ENCODE peak calls at places on chromosome X, in seven cellular contexts. One of them, this sample, is unnamed.

GRCh38 chrX:103442536-103442901 is 66.2 kb downstream of the BEX3 start:
- DNase-seq in choroid plexus epithelial cell: peak; percentile 85
- DNase-seq in lower leg skin: no peak
- DNase-seq in prostate gland: no peak
- DNase-seq in astrocyte: peak; percentile 69
- DNase-seq in cardiac fibroblast: peak; percentile 84
- DNase-seq in AG04449: no peak
- DNase-seq in this sample: peak; percentile 73

GRCh38 chrX:3175659-3176438 is 134.6 kb downstream of the ARSF start:
- DNase-seq in choroid plexus epithelial cell: peak; percentile 66
- DNase-seq in lower leg skin: no peak
- DNase-seq in prostate gland: no peak
- DNase-seq in astrocyte: peak; percentile 56
- DNase-seq in cardiac fibroblast: peak; percentile 45
- DNase-seq in AG04449: no peak
- DNase-seq in this sample: peak; percentile 42

GRCh38 chrX:78321809-78322208 is 5.6 kb downstream of the CYSLTR1 start:
- DNase-seq in choroid plexus epithelial cell: no peak
- DNase-seq in lower leg skin: no peak
- DNase-seq in prostate gland: peak; percentile 58
- DNase-seq in astrocyte: no peak
- DNase-seq in cardiac fibroblast: no peak
- DNase-seq in AG04449: no peak
- DNase-seq in this sample: no peak

GRCh38 chrX:7149421-7149820 is 1.5 kb upstream of the PUDP start:
- DNase-seq in choroid plexus epithelial cell: no peak
- DNase-seq in lower leg skin: no peak
- DNase-seq in prostate gland: no peak
- DNase-seq in astrocyte: no peak
- DNase-seq in cardiac fibroblast: no peak
- DNase-seq in AG04449: no peak
- DNase-seq in this sample: no peak

GRCh38 chrX:33970028-33970932 is 161.8 kb downstream of the FAM47A start:
- DNase-seq in choroid plexus epithelial cell: no peak
- DNase-seq in lower leg skin: no peak
- DNase-seq in prostate gland: no peak
- DNase-seq in astrocyte: no peak
- DNase-seq in cardiac fibroblast: no peak
- DNase-seq in AG04449: no peak
- DNase-seq in this sample: no peak

GRCh38 chrX:115972717-115973116 is 197.8 kb upstream of the AGTR2 start:
- DNase-seq in choroid plexus epithelial cell: peak; percentile 2
- DNase-seq in lower leg skin: no peak
- DNase-seq in prostate gland: no peak
- DNase-seq in astrocyte: no peak
- DNase-seq in cardiac fibroblast: peak; percentile 10
- DNase-seq in AG04449: no peak
- DNase-seq in this sample: peak; percentile 15

GRCh38 chrX:123993326-123993725 is 31.8 kb downstream of the STAG2 start:
- DNase-seq in choroid plexus epithelial cell: peak; percentile 63
- DNase-seq in lower leg skin: no peak
- DNase-seq in prostate gland: no peak
- DNase-seq in astrocyte: peak; percentile 80
- DNase-seq in cardiac fibroblast: peak; percentile 86
- DNase-seq in AG04449: peak; percentile 42
- DNase-seq in this sample: peak; percentile 63

GRCh38 chrX:123704781-123705180 is 28.1 kb downstream of the THOC2 start:
- DNase-seq in choroid plexus epithelial cell: no peak
- DNase-seq in lower leg skin: no peak
- DNase-seq in prostate gland: no peak
- DNase-seq in astrocyte: no peak
- DNase-seq in cardiac fibroblast: no peak
- DNase-seq in AG04449: no peak
- DNase-seq in this sample: no peak

GRCh38 chrX:70434352-70434866 is 10.2 kb upstream of the DLG3 start:
- DNase-seq in choroid plexus epithelial cell: peak; percentile 78
- DNase-seq in lower leg skin: peak; percentile 96
- DNase-seq in prostate gland: peak; percentile 82
- DNase-seq in astrocyte: peak; percentile 58
- DNase-seq in cardiac fibroblast: peak; percentile 76
- DNase-seq in AG04449: no peak
- DNase-seq in this sample: peak; percentile 73

GRCh38 chrX:118655561-118656246 is 71.7 kb upstream of the IL13RA1 start:
- DNase-seq in choroid plexus epithelial cell: peak; percentile 45
- DNase-seq in lower leg skin: no peak
- DNase-seq in prostate gland: no peak
- DNase-seq in astrocyte: peak; percentile 49
- DNase-seq in cardiac fibroblast: peak; percentile 60
- DNase-seq in AG04449: no peak
- DNase-seq in this sample: peak; percentile 13

GRCh38 chrX:47798861-47799260 is 37.8 kb upstream of the ZNF81 start:
- DNase-seq in choroid plexus epithelial cell: no peak
- DNase-seq in lower leg skin: no peak
- DNase-seq in prostate gland: no peak
- DNase-seq in astrocyte: no peak
- DNase-seq in cardiac fibroblast: no peak
- DNase-seq in AG04449: no peak
- DNase-seq in this sample: no peak

GRCh38 chrX:74389016-74389415 is 32.3 kb upstream of the SLC16A2 start:
- DNase-seq in choroid plexus epithelial cell: no peak
- DNase-seq in lower leg skin: no peak
- DNase-seq in prostate gland: no peak
- DNase-seq in astrocyte: peak; percentile 0
- DNase-seq in cardiac fibroblast: no peak
- DNase-seq in AG04449: no peak
- DNase-seq in this sample: no peak

GRCh38 chrX:42290608-42291007 is 367.3 kb upstream of the CASK start:
- DNase-seq in choroid plexus epithelial cell: peak; percentile 16
- DNase-seq in lower leg skin: no peak
- DNase-seq in prostate gland: no peak
- DNase-seq in astrocyte: no peak
- DNase-seq in cardiac fibroblast: peak; percentile 10
- DNase-seq in AG04449: no peak
- DNase-seq in this sample: peak; percentile 4

GRCh38 chrX:139560221-139560620 is 29.7 kb downstream of the F9 start:
- DNase-seq in choroid plexus epithelial cell: no peak
- DNase-seq in lower leg skin: no peak
- DNase-seq in prostate gland: no peak
- DNase-seq in astrocyte: peak; percentile 53
- DNase-seq in cardiac fibroblast: peak; percentile 10
- DNase-seq in AG04449: no peak
- DNase-seq in this sample: peak; percentile 2

GRCh38 chrX:96204928-96205327 is 479.7 kb upstream of the DIAPH2 start:
- DNase-seq in choroid plexus epithelial cell: no peak
- DNase-seq in lower leg skin: no peak
- DNase-seq in prostate gland: no peak
- DNase-seq in astrocyte: no peak
- DNase-seq in cardiac fibroblast: no peak
- DNase-seq in AG04449: no peak
- DNase-seq in this sample: no peak

GRCh38 chrX:40207626-40208025 is 109.9 kb upstream of the BCOR start:
- DNase-seq in choroid plexus epithelial cell: no peak
- DNase-seq in lower leg skin: no peak
- DNase-seq in prostate gland: no peak
- DNase-seq in astrocyte: peak; percentile 33
- DNase-seq in cardiac fibroblast: peak; percentile 42
- DNase-seq in AG04449: no peak
- DNase-seq in this sample: peak; percentile 13

GRCh38 chrX:73214366-73215094 is at the start of gene NAP1L2:
- DNase-seq in choroid plexus epithelial cell: peak; percentile 9
- DNase-seq in lower leg skin: peak; percentile 84
- DNase-seq in prostate gland: peak; percentile 51
- DNase-seq in astrocyte: peak; percentile 42
- DNase-seq in cardiac fibroblast: peak; percentile 27
- DNase-seq in AG04449: no peak
- DNase-seq in this sample: peak; percentile 4

GRCh38 chrX:153416781-153417180 is 5.5 kb downstream of the ZFP92 start:
- DNase-seq in choroid plexus epithelial cell: no peak
- DNase-seq in lower leg skin: no peak
- DNase-seq in prostate gland: no peak
- DNase-seq in astrocyte: no peak
- DNase-seq in cardiac fibroblast: no peak
- DNase-seq in AG04449: no peak
- DNase-seq in this sample: no peak

GRCh38 chrX:97215166-97215565 is 331.5 kb downstream of the RPA4 start:
- DNase-seq in choroid plexus epithelial cell: no peak
- DNase-seq in lower leg skin: no peak
- DNase-seq in prostate gland: no peak
- DNase-seq in astrocyte: peak; percentile 16
- DNase-seq in cardiac fibroblast: peak; percentile 10
- DNase-seq in AG04449: peak; percentile 12
- DNase-seq in this sample: no peak

GRCh38 chrX:124127496-124127895 is 166.0 kb downstream of the STAG2 start:
- DNase-seq in choroid plexus epithelial cell: no peak
- DNase-seq in lower leg skin: no peak
- DNase-seq in prostate gland: no peak
- DNase-seq in astrocyte: no peak
- DNase-seq in cardiac fibroblast: no peak
- DNase-seq in AG04449: no peak
- DNase-seq in this sample: no peak

GRCh38 chrX:15664487-15665444 is at the start of gene CLTRN:
- DNase-seq in choroid plexus epithelial cell: no peak
- DNase-seq in lower leg skin: no peak
- DNase-seq in prostate gland: no peak
- DNase-seq in astrocyte: no peak
- DNase-seq in cardiac fibroblast: no peak
- DNase-seq in AG04449: no peak
- DNase-seq in this sample: no peak
- H3K4me3 ChIP-seq in choroid plexus epithelial cell: no peak within 1 kb of the TSS
- H3K4me3 ChIP-seq in lower leg skin: no peak within 1 kb of the TSS
- H3K4me3 ChIP-seq in prostate gland: no peak within 1 kb of the TSS
- H3K4me3 ChIP-seq in astrocyte: no peak within 1 kb of the TSS
- H3K4me3 ChIP-seq in cardiac fibroblast: no peak within 1 kb of the TSS
- H3K4me3 ChIP-seq in AG04449: no peak within 1 kb of the TSS
- H3K4me3 ChIP-seq in this sample: no peak within 1 kb of the TSS

DNA sequence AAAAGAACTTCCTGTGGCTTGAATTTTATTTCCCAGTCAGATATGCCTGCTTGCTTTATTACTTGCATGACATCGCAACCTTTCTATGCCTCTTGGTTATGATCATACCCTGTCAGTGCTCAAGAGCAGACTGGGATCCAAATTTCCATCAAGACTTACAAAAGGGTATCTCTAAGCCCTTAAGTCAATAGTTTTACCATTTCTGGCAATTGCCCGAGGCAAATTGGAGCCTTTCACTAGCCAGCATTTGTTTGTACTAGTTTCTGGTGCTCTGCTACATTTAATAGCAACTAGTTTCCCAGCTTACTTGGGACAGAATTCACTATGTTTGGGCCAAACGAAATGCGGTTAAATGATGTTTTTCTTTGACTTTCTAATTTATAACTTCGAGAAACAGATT is 73.2 kb upstream of the ITM2A start:
- DNase-seq in choroid plexus epithelial cell: no peak
- DNase-seq in lower leg skin: no peak
- DNase-seq in prostate gland: no peak
- DNase-seq in astrocyte: no peak
- DNase-seq in cardiac fibroblast: no peak
- DNase-seq in AG04449: no peak
- DNase-seq in this sample: no peak
- TF ChIP-seq CTCF in choroid plexus epithelial cell: no peak
- TF ChIP-seq CTCF in lower leg skin: no peak
- TF ChIP-seq CTCF in prostate gland: no peak
- TF ChIP-seq CTCF in astrocyte: no peak
- TF ChIP-seq CTCF in cardiac fibroblast: no peak
- TF ChIP-seq CTCF in AG04449: no peak
- TF ChIP-seq CTCF in this sample: no peak

DNA sequence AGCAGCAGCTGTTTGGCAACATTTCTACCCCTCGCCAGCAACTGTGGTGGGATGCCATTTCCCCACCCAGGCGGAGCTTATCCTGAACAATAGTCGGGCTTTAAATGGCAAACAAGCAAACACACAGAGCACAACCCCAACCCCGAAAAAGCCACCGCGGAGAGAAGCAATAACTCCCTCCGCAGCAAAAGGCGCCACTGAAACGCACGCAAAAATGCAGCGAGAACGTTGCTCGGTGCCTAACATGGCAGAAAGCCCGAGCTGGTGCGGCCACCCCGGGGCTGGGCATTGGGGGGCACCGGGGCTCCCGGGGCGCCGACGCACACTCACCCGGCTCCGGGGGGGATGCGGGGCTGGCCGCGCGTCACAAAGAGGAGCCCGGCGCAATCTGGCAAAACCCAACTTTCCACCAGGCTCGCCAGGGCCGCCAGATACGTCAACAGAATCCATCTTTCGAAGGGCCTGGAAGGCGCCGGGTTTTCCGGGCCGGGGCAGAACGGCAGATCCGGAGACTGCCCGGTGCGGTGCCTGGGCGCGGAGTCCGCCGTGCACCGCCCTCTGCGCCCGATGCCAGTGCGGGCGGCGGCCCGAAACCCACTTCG is 818 bp downstream of the RAI2 start:
- DNase-seq in choroid plexus epithelial cell: peak; percentile 2
- DNase-seq in lower leg skin: no peak
- DNase-seq in prostate gland: peak; percentile 4
- DNase-seq in astrocyte: no peak
- DNase-seq in cardiac fibroblast: no peak
- DNase-seq in AG04449: no peak
- DNase-seq in this sample: no peak
- H3K4me3 ChIP-seq in choroid plexus epithelial cell: peak overlapping the region; percentile 24
- H3K4me3 ChIP-seq in lower leg skin: peak overlapping the region; percentile 55
- H3K4me3 ChIP-seq in prostate gland: peak overlapping the region; percentile 44
- H3K4me3 ChIP-seq in astrocyte: peak overlapping the region; percentile 23
- H3K4me3 ChIP-seq in cardiac fibroblast: peak overlapping the region; percentile 26
- H3K4me3 ChIP-seq in AG04449: peak overlapping the region; percentile 18
- H3K4me3 ChIP-seq in this sample: no peak overlapping the region

DNA sequence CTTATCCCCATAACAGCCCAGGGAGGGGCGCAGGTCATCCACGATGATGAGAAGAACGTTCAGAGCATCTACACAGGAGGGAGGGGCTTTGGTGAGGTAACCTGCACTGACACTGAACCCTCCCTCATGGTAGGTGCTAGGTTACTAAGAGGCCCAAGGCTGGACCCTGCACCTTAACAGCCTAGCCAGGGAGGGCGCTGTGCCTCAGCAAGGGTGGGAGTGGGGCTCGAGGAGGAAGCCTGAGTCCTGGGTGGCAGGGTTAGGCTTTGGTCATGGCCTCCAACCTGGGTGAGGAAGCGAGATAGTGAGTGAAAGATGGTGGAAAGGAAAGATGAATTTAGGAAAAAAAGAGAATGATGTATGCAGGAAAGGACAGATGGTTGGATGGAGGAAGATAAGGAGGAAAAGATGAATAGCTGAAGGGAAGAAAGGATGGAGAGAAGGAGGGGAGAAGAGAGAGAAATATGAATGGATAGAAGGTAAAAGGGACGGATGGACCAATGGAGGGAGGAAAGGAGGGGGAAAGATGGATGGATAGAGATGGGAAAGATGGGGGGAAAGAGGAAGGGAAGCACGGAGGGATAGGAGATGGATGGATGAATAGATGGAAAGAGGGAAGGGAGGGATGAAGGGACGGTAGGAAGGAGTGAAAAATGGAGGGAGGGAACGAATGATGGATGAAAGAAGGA is 736 bp downstream of the IDS start:
- DNase-seq in choroid plexus epithelial cell: no peak
- DNase-seq in lower leg skin: peak; percentile 82
- DNase-seq in prostate gland: no peak
- DNase-seq in astrocyte: no peak
- DNase-seq in cardiac fibroblast: peak; percentile 16
- DNase-seq in AG04449: no peak
- DNase-seq in this sample: no peak
- TF ChIP-seq CTCF in choroid plexus epithelial cell: peak; percentile 41
- TF ChIP-seq CTCF in lower leg skin: no peak
- TF ChIP-seq CTCF in prostate gland: no peak
- TF ChIP-seq CTCF in astrocyte: no peak
- TF ChIP-seq CTCF in cardiac fibroblast: peak; percentile 15
- TF ChIP-seq CTCF in AG04449: peak; percentile 46
- TF ChIP-seq CTCF in this sample: no peak

GRCh38 chrX:155632424-155633100 is 19.8 kb upstream of the TMLHE start:
- DNase-seq in choroid plexus epithelial cell: peak; percentile 18
- DNase-seq in lower leg skin: no peak
- DNase-seq in prostate gland: no peak
- DNase-seq in astrocyte: no peak
- DNase-seq in cardiac fibroblast: peak; percentile 18
- DNase-seq in AG04449: no peak
- DNase-seq in this sample: peak; percentile 4
- H3K4me3 ChIP-seq in choroid plexus epithelial cell: no peak overlapping the region
- H3K4me3 ChIP-seq in lower leg skin: no peak overlapping the region
- H3K4me3 ChIP-seq in prostate gland: no peak overlapping the region
- H3K4me3 ChIP-seq in astrocyte: no peak overlapping the region
- H3K4me3 ChIP-seq in cardiac fibroblast: no peak overlapping the region
- H3K4me3 ChIP-seq in AG04449: no peak overlapping the region
- H3K4me3 ChIP-seq in this sample: no peak overlapping the region

This sample was measured in fibroblast of pulmonary artery.